ENCODE peak calls at places on chromosomes 13 and 19, in eight cellular contexts. One of them, this sample, is unnamed.

GRCh38 chr13:36530050-36530789 is 97.9 kb downstream of the CCNA1 start:
- ATAC-seq in Right ventricle myocardium superior: no peak
- ATAC-seq in omental fat pad: peak; percentile 87
- ATAC-seq in pancreas: no peak
- ATAC-seq in right cardiac atrium: peak; percentile 47
- ATAC-seq in Panc1: no peak
- ATAC-seq in HCT116: no peak
- ATAC-seq in CD4-positive, CD25-positive, alpha-beta regulatory T cell: no peak
- ATAC-seq in this sample: peak; percentile 86

GRCh38 chr19:412356-413355 is 3.7 kb upstream of the C2CD4C start:
- ATAC-seq in Right ventricle myocardium superior: no peak
- ATAC-seq in pancreas: no peak
- ATAC-seq in omental fat pad: no peak
- ATAC-seq in CD4-positive, CD25-positive, alpha-beta regulatory T cell: no peak
- ATAC-seq in Panc1: peak; percentile 49
- ATAC-seq in HCT116: no peak
- ATAC-seq in right cardiac atrium: no peak
- ATAC-seq in this sample: no peak

GRCh38 chr19:16531380-16531669 is 10.9 kb downstream of the CHERP start:
- ATAC-seq in CD4-positive, CD25-positive, alpha-beta regulatory T cell: no peak
- ATAC-seq in pancreas: no peak
- ATAC-seq in HCT116: no peak
- ATAC-seq in Right ventricle myocardium superior: no peak
- ATAC-seq in omental fat pad: no peak
- ATAC-seq in right cardiac atrium: no peak
- ATAC-seq in Panc1: no peak
- ATAC-seq in this sample: no peak

GRCh38 chr19:35468637-35469036 is 20.6 kb downstream of the FFAR2 start:
- ATAC-seq in Panc1: peak; percentile 99
- ATAC-seq in Right ventricle myocardium superior: peak; percentile 89
- ATAC-seq in right cardiac atrium: peak; percentile 90
- ATAC-seq in CD4-positive, CD25-positive, alpha-beta regulatory T cell: peak; percentile 85
- ATAC-seq in HCT116: peak; percentile 100
- ATAC-seq in omental fat pad: no peak
- ATAC-seq in pancreas: peak; percentile 100
- ATAC-seq in this sample: peak; percentile 92

GRCh38 chr19:45581576-45581975 is 3.0 kb downstream of the OPA3 start:
- ATAC-seq in Right ventricle myocardium superior: no peak
- ATAC-seq in CD4-positive, CD25-positive, alpha-beta regulatory T cell: no peak
- ATAC-seq in omental fat pad: no peak
- ATAC-seq in Panc1: no peak
- ATAC-seq in pancreas: no peak
- ATAC-seq in HCT116: no peak
- ATAC-seq in right cardiac atrium: no peak
- ATAC-seq in this sample: no peak

GRCh38 chr19:49588370-49589122 is 2.4 kb upstream of the PRR12 start:
- ATAC-seq in omental fat pad: no peak
- ATAC-seq in CD4-positive, CD25-positive, alpha-beta regulatory T cell: no peak
- ATAC-seq in Right ventricle myocardium superior: no peak
- ATAC-seq in HCT116: no peak
- ATAC-seq in right cardiac atrium: no peak
- ATAC-seq in Panc1: no peak
- ATAC-seq in pancreas: no peak
- ATAC-seq in this sample: no peak

GRCh38 chr19:11530432-11530831 is 1.5 kb upstream of the ECSIT start:
- ATAC-seq in right cardiac atrium: peak; percentile 53
- ATAC-seq in HCT116: peak; percentile 57
- ATAC-seq in Panc1: peak; percentile 19
- ATAC-seq in Right ventricle myocardium superior: peak; percentile 60
- ATAC-seq in omental fat pad: no peak
- ATAC-seq in CD4-positive, CD25-positive, alpha-beta regulatory T cell: no peak
- ATAC-seq in pancreas: peak; percentile 55
- ATAC-seq in this sample: peak; percentile 40

GRCh38 chr13:110571897-110572777 is 10.6 kb upstream of the RAB20 start:
- ATAC-seq in right cardiac atrium: no peak
- ATAC-seq in pancreas: no peak
- ATAC-seq in CD4-positive, CD25-positive, alpha-beta regulatory T cell: no peak
- ATAC-seq in HCT116: no peak
- ATAC-seq in Right ventricle myocardium superior: no peak
- ATAC-seq in Panc1: no peak
- ATAC-seq in omental fat pad: no peak
- ATAC-seq in this sample: no peak

GRCh38 chr19:41409288-41409687 is 11.7 kb downstream of the BCKDHA start:
- ATAC-seq in CD4-positive, CD25-positive, alpha-beta regulatory T cell: no peak
- ATAC-seq in HCT116: peak; percentile 86
- ATAC-seq in omental fat pad: no peak
- ATAC-seq in pancreas: peak; percentile 97
- ATAC-seq in right cardiac atrium: peak; percentile 60
- ATAC-seq in Panc1: peak; percentile 49
- ATAC-seq in Right ventricle myocardium superior: peak; percentile 74
- ATAC-seq in this sample: no peak

GRCh38 chr19:989381-990081 is 5.4 kb downstream of the WDR18 start:
- ATAC-seq in CD4-positive, CD25-positive, alpha-beta regulatory T cell: no peak
- ATAC-seq in omental fat pad: no peak
- ATAC-seq in Right ventricle myocardium superior: no peak
- ATAC-seq in right cardiac atrium: no peak
- ATAC-seq in HCT116: peak; percentile 18
- ATAC-seq in pancreas: no peak
- ATAC-seq in Panc1: no peak
- ATAC-seq in this sample: no peak

This sample was measured in esophagus mucosa.